ENCODE peak calls at places on chromosomes 13 and 19, in ten cellular contexts. S is stimulated activated CD4-positive, alpha-beta T cell treated with anti-CD3 and anti-CD28 coated beads, Interleukin-15, amount 100 ng/mL, for 1 hour; A is stimulated activated naive CD4-positive, alpha-beta T cell; L is RWPE1; Z is MG63; O is GM10248; J is cardiac fibroblast; I is A172; Q is neural crest cell; T is B cell. X is an unnamed sample.

GRCh38 chr19:2982983-2983350 is 5.6 kb downstream of the TLE6 start:
- DNase-seq in L (peak; percentile 62), A (no peak), J (peak; percentile 99), Z (peak; percentile 93), I (peak; percentile 58), Q (no peak), T (no peak), S (no peak), O (no peak), X (no peak)

GRCh38 chr13:98401936-98402335 is 175.0 kb downstream of the STK24 start:
- DNase-seq in A (no peak), Z (no peak), L (no peak), I (no peak), T (no peak), Q (no peak), O (no peak), J (no peak), S (no peak), X (no peak)

GRCh38 chr19:32104465-32105235 is 240.8 kb upstream of the ZNF507 start:
- DNase-seq in Q (no peak), Z (peak; percentile 47), A (no peak), O (no peak), S (no peak), J (no peak), L (peak; percentile 52), I (peak; percentile 92), T (no peak), X (no peak)

GRCh38 chr19:39212377-39212742 is 8.3 kb upstream of the SYCN start:
- DNase-seq in A (peak; percentile 16), O (no peak), Z (peak; percentile 15), L (no peak), T (peak; percentile 51), I (peak; percentile 28), Q (peak; percentile 18), J (no peak), S (peak; percentile 31), X (peak; percentile 19)

GRCh38 chr19:1568320-1569019 is at the start of gene MEX3D:
- DNase-seq in L (peak; percentile 94), Q (peak; percentile 57), O (peak; percentile 99), Z (peak; percentile 58), I (peak; percentile 36), S (peak; percentile 70), T (peak; percentile 95), J (peak; percentile 74), A (peak; percentile 68), X (peak; percentile 48)

GRCh38 chr19:5893907-5894703 is 9.5 kb downstream of the NDUFA11 start:
- DNase-seq in T (no peak), O (no peak), L (peak; percentile 25), I (no peak), J (no peak), A (no peak), Q (no peak), S (no peak), Z (no peak), X (no peak)

GRCh38 chr19:53517114-53517741 is 20.7 kb upstream of the ZNF331 start:
- DNase-seq in S (no peak), A (no peak), Z (no peak), J (no peak), L (no peak), O (no peak), Q (no peak), T (no peak), I (no peak), X (no peak)

GRCh38 chr13:112454648-112455334 is 78.6 kb downstream of the SPACA7 start:
- DNase-seq in A (no peak), I (no peak), J (no peak), Z (no peak), L (no peak), T (no peak), S (no peak), Q (no peak), O (no peak), X (no peak)

GRCh38 chr19:55358943-55359908 is 3.8 kb downstream of the GARIN5B start:
- DNase-seq in L (no peak), Q (no peak), A (no peak), T (no peak), Z (no peak), J (no peak), O (no peak), I (no peak), S (no peak), X (no peak)

GRCh38 chr13:99416411-99417121 is 84.7 kb upstream of the TM9SF2 start:
- DNase-seq in Q (no peak), A (peak; percentile 60), I (no peak), J (no peak), Z (no peak), O (no peak), L (no peak), T (no peak), S (no peak), X (no peak)

GRCh38 chr13:40812724-40813445 is 23.5 kb downstream of the SLC25A15 start:
- DNase-seq in A (no peak), Q (no peak), T (no peak), L (peak; percentile 31), S (no peak), Z (no peak), J (no peak), O (no peak), I (peak; percentile 49), X (no peak)

GRCh38 chr19:52086481-52086880 is 9.1 kb downstream of the ZNF841 start:
- DNase-seq in O (no peak), J (peak; percentile 29), L (no peak), Q (no peak), A (no peak), S (no peak), I (no peak), T (no peak), Z (no peak), X (no peak)

GRCh38 chr13:46893820-46894533 is 2.9 kb downstream of the HTR2A start:
- DNase-seq in S (peak; percentile 31), Q (peak; percentile 69), A (peak; percentile 45), I (peak; percentile 26), J (peak; percentile 60), L (peak; percentile 62), Z (peak; percentile 52), T (peak; percentile 85), O (peak; percentile 86), X (peak; percentile 20)

GRCh38 chr13:110726726-110727125 is 13.2 kb downstream of the ING1 start:
- DNase-seq in O (peak; percentile 53), A (no peak), L (no peak), T (peak; percentile 44), S (peak; percentile 19), Q (no peak), I (no peak), Z (no peak), J (no peak), X (peak; percentile 54)

GRCh38 chr13:31050486-31051400 is 111.0 kb downstream of the HSPH1 start:
- DNase-seq in T (no peak), L (no peak), S (no peak), J (peak; percentile 26), Z (no peak), Q (no peak), I (no peak), O (no peak), A (no peak), X (no peak)

GRCh38 chr13:73732350-73732749 is 401.9 kb downstream of the KLF12 start:
- DNase-seq in Q (no peak), I (no peak), L (no peak), S (no peak), A (no peak), O (no peak), Z (no peak), J (no peak), T (no peak), X (no peak)

GRCh38 chr13:23902975-23903905 is 5.9 kb upstream of the C1QTNF9B start:
- DNase-seq in O (no peak), A (no peak), Q (no peak), J (no peak), I (no peak), Z (no peak), T (peak; percentile 18), S (no peak), L (no peak), X (no peak)

GRCh38 chr13:113920173-113920572 is 53.7 kb downstream of the C13orf46 start:
- DNase-seq in L (no peak), O (no peak), S (no peak), A (no peak), Q (no peak), I (no peak), J (no peak), T (no peak), Z (no peak), X (no peak)

GRCh38 chr19:2761876-2762782 is 20.9 kb downstream of the SGTA start:
- DNase-seq in S (no peak), Q (no peak), L (no peak), I (no peak), T (no peak), Z (no peak), O (no peak), A (no peak), J (no peak), X (no peak)

GRCh38 chr13:33034897-33035296 is 18.7 kb downstream of the KL start:
- DNase-seq in O (no peak), S (no peak), Z (no peak), T (no peak), I (no peak), A (no peak), Q (no peak), L (no peak), J (no peak), X (no peak)

GRCh38 chr19:49592486-49593232 is 1.7 kb downstream of the PRR12 start:
- DNase-seq in S (no peak), O (no peak), J (no peak), I (no peak), T (no peak), Z (no peak), Q (peak; percentile 26), A (peak; percentile 54), L (peak; percentile 53), X (no peak)

GRCh38 chr19:12000152-12000981 is 35.1 kb downstream of the ZNF433 start:
- DNase-seq in Q (no peak), Z (no peak), O (peak; percentile 72), I (peak; percentile 44), J (no peak), S (no peak), T (no peak), L (no peak), A (no peak), X (no peak)

GRCh38 chr13:96025283-96025682 is 27.9 kb downstream of the UGGT2 start:
- DNase-seq in O (no peak), L (no peak), Z (no peak), I (no peak), Q (no peak), J (peak; percentile 6), A (no peak), S (no peak), T (no peak), X (no peak)

X was measured in stimulated activated CD8-positive, alpha-beta memory T cell treated with anti-CD3 and anti-CD28 coated beads, Interleukin-7, amount 100 ng/mL, for 4 hours.